ENCODE peak calls at places on chromosomes 7 and 10, in eight cellular contexts. R is CD14-positive monocyte; T is astrocyte of the spinal cord; F is adrenal gland; V is GM10248; Y is stimulated activated CD8-positive, alpha-beta memory T cell treated with anti-CD3 and anti-CD28 coated beads, Interleukin-7, amount 100 ng/mL, for 1 hour; C is effector CD4-positive, alpha-beta T cell; M is A172. Q is an unnamed sample.

GRCh38 chr10:649798-650690 is 39.4 kb downstream of the DIP2C start:
- DNase-seq in R (no peak), T (no peak), F (no peak), V (no peak), Y (no peak), C (no peak), M (no peak), Q (no peak)

GRCh38 chr10:5457741-5458140 is 41.6 kb downstream of the CALML5 start:
- DNase-seq in R (no peak), T (no peak), F (no peak), V (no peak), Y (no peak), C (no peak), M (no peak), Q (no peak)

GRCh38 chr7:158733762-158734494 is 29.3 kb upstream of the NCAPG2 start:
- DNase-seq in R (no peak), T (no peak), F (no peak), V (no peak), Y (no peak), C (no peak), M (no peak), Q (no peak)

GRCh38 chr10:15335500-15335899 is 35.6 kb downstream of the FAM171A1 start:
- DNase-seq in R (no peak), T (no peak), F (no peak), V (no peak), Y (no peak), C (no peak), M (no peak), Q (no peak)

GRCh38 chr7:45402480-45403218 is 171.5 kb upstream of the ADCY1 start:
- DNase-seq in R (no peak), T (peak), F (no peak), V (no peak), Y (no peak), C (no peak), M (peak), Q (peak)

GRCh38 chr7:29987083-29987482 is 2.5 kb downstream of the SCRN1 start:
- DNase-seq in R (no peak), T (peak), F (no peak), V (peak), Y (no peak), C (no peak), M (peak), Q (peak)

GRCh38 chr10:70432561-70433263 is 8.8 kb downstream of the NODAL start:
- DNase-seq in R (no peak), T (no peak), F (no peak), V (no peak), Y (no peak), C (no peak), M (no peak), Q (no peak)

GRCh38 chr7:45663167-45663921 is 89.2 kb downstream of the ADCY1 start:
- DNase-seq in R (no peak), T (no peak), F (no peak), V (peak), Y (no peak), C (no peak), M (no peak), Q (peak)

GRCh38 chr10:45091968-45092367 is 91.2 kb downstream of the ZNF22 start:
- DNase-seq in R (no peak), T (no peak), F (no peak), V (no peak), Y (no peak), C (no peak), M (no peak), Q (no peak)

GRCh38 chr10:86343761-86344160 is 22.8 kb downstream of the GRID1 start:
- DNase-seq in R (peak), T (no peak), F (peak), V (no peak), Y (no peak), C (no peak), M (no peak), Q (no peak)

GRCh38 chr10:113053881-113054280 is 103.8 kb downstream of the TCF7L2 start:
- DNase-seq in R (no peak), T (peak), F (no peak), V (no peak), Y (no peak), C (no peak), M (peak), Q (no peak)

GRCh38 chr7:135789431-135789830 is 40.8 kb upstream of the FAM180A start:
- DNase-seq in R (no peak), T (no peak), F (no peak), V (no peak), Y (no peak), C (no peak), M (no peak), Q (no peak)

GRCh38 chr10:97020452-97021400 is 165.0 kb downstream of the SLIT1 start:
- DNase-seq in R (no peak), T (peak), F (peak), V (no peak), Y (no peak), C (no peak), M (no peak), Q (no peak)

GRCh38 chr7:12757443-12757842 is 70.0 kb downstream of the ARL4A start:
- DNase-seq in R (no peak), T (peak), F (no peak), V (no peak), Y (no peak), C (no peak), M (peak), Q (peak)

GRCh38 chr10:44289125-44289524 is 95.8 kb downstream of the CXCL12 start:
- DNase-seq in R (no peak), T (no peak), F (no peak), V (no peak), Y (no peak), C (no peak), M (no peak), Q (no peak)

GRCh38 chr10:132506711-132507466 is 30.7 kb upstream of the INPP5A start:
- DNase-seq in R (no peak), T (peak), F (no peak), V (no peak), Y (no peak), C (no peak), M (no peak), Q (peak)

GRCh38 chr7:102009628-102010027 is 192.2 kb downstream of the CUX1 start:
- DNase-seq in R (no peak), T (peak), F (no peak), V (no peak), Y (no peak), C (no peak), M (no peak), Q (peak)

GRCh38 chr10:122555431-122555830 is 5.1 kb upstream of the DMBT1 start:
- DNase-seq in R (no peak), T (no peak), F (no peak), V (no peak), Y (no peak), C (no peak), M (no peak), Q (no peak)

GRCh38 chr7:87599336-87599735 is 1.3 kb downstream of the ABCB1 start:
- DNase-seq in R (peak), T (no peak), F (peak), V (peak), Y (peak), C (no peak), M (no peak), Q (no peak)

GRCh38 chr10:19231034-19231433 is 182.4 kb downstream of the MALRD1 start:
- DNase-seq in R (no peak), T (no peak), F (no peak), V (no peak), Y (no peak), C (no peak), M (no peak), Q (no peak)

GRCh38 chr7:95485749-95486148 is at the start of gene ASB4:
- DNase-seq in R (no peak), T (no peak), F (peak), V (no peak), Y (no peak), C (no peak), M (no peak), Q (no peak)

GRCh38 chr10:90443342-90443741 is 414.5 kb downstream of the HTR7 start:
- DNase-seq in R (no peak), T (no peak), F (no peak), V (no peak), Y (no peak), C (no peak), M (no peak), Q (no peak)

GRCh38 chr10:10313099-10313875 is 704.4 kb upstream of the CELF2 start:
- DNase-seq in R (no peak), T (peak), F (no peak), V (no peak), Y (no peak), C (no peak), M (no peak), Q (peak)

GRCh38 chr7:46058424-46058823 is 137.4 kb upstream of the IGFBP3 start:
- DNase-seq in R (no peak), T (no peak), F (no peak), V (no peak), Y (no peak), C (no peak), M (no peak), Q (peak)

GRCh38 chr10:87519582-87519981 is 14.9 kb downstream of the MINPP1 start:
- DNase-seq in R (no peak), T (no peak), F (no peak), V (peak), Y (no peak), C (no peak), M (no peak), Q (no peak)

GRCh38 chr7:73822319-73823173 is 8.2 kb upstream of the CLDN4 start:
- DNase-seq in R (no peak), T (peak), F (peak), V (no peak), Y (no peak), C (no peak), M (peak), Q (peak)

GRCh38 chr10:118870467-118871243 is 115.9 kb upstream of the CACUL1 start:
- DNase-seq in R (peak), T (peak), F (peak), V (no peak), Y (no peak), C (no peak), M (peak), Q (peak)

GRCh38 chr10:131885391-131886165 is 15.2 kb upstream of the PPP2R2D start:
- DNase-seq in R (peak), T (peak), F (peak), V (peak), Y (peak), C (peak), M (peak), Q (peak)

GRCh38 chr10:36116751-36117150 is 474.7 kb upstream of the FZD8 start:
- DNase-seq in R (no peak), T (no peak), F (no peak), V (no peak), Y (no peak), C (no peak), M (no peak), Q (no peak)

GRCh38 chr10:17992266-17992665 is 40.5 kb downstream of the SLC39A12 start:
- DNase-seq in R (no peak), T (no peak), F (no peak), V (no peak), Y (no peak), C (no peak), M (no peak), Q (no peak)

GRCh38 chr10:7333995-7334964 is 76.6 kb downstream of the SFMBT2 start:
- DNase-seq in R (no peak), T (no peak), F (no peak), V (no peak), Y (no peak), C (no peak), M (no peak), Q (no peak)

GRCh38 chr10:128571745-128572144 is 445.5 kb upstream of the MKI67 start:
- DNase-seq in R (no peak), T (no peak), F (no peak), V (no peak), Y (no peak), C (no peak), M (no peak), Q (no peak)

GRCh38 chr7:112930787-112931186 is 140.6 kb upstream of the TMEM168 start:
- DNase-seq in R (no peak), T (peak), F (no peak), V (no peak), Y (no peak), C (no peak), M (no peak), Q (no peak)